ENCODE peak calls at places on chromosomes 3 and 15, in seven cellular contexts. W, S, O, M, Y, P and X are unnamed samples.
A peak's percentile ranks its signal among the peaks of the same experiment; 100 is the strongest.

GRCh38 chr3:183252973-183253363 is at the start of gene B3GNT5:
- DNase-seq in M (peak; percentile 83), O (peak; percentile 90), Y (peak; percentile 92), P (no peak), S (no peak), W (no peak), X (no peak)

GRCh38 chr3:170840291-170840859 is 29.6 kb downstream of the RPL22L1 start:
- DNase-seq in P (peak; percentile 61), Y (no peak), M (no peak), S (no peak), O (no peak), W (peak; percentile 32), X (no peak)

GRCh38 chr3:118781879-118782278 is 252.8 kb downstream of the IGSF11 start:
- DNase-seq in S (no peak), M (no peak), W (no peak), Y (no peak), P (no peak), O (no peak), X (no peak)

GRCh38 chr15:77013786-77014136 is 18.8 kb downstream of the PSTPIP1 start:
- DNase-seq in M (no peak), Y (no peak), S (no peak), W (no peak), O (no peak), P (no peak), X (no peak)

GRCh38 chr15:45205192-45205591 is 17.4 kb upstream of the SHF start:
- DNase-seq in M (peak; percentile 62), W (peak; percentile 14), Y (no peak), P (peak; percentile 73), O (no peak), S (no peak), X (peak; percentile 76)

GRCh38 chr3:87503901-87504498 is 227.6 kb upstream of the POU1F1 start:
- DNase-seq in S (no peak), W (peak; percentile 55), Y (no peak), P (peak; percentile 18), M (no peak), O (no peak), X (no peak)

GRCh38 chr15:36172970-36173369 is 406.5 kb upstream of the CDIN1 start:
- DNase-seq in Y (no peak), S (no peak), W (no peak), P (peak; percentile 38), O (no peak), M (no peak), X (no peak)

GRCh38 chr15:59532770-59533379 is 78.7 kb upstream of the GCNT3 start:
- DNase-seq in M (no peak), W (no peak), S (no peak), P (peak; percentile 49), Y (no peak), O (no peak), X (peak; percentile 36)

GRCh38 chr3:124928333-124929202 is 6.0 kb downstream of the MUC13 start:
- DNase-seq in W (peak; percentile 44), Y (no peak), S (no peak), M (peak; percentile 62), O (no peak), P (peak; percentile 82), X (peak; percentile 68)

GRCh38 chr3:5001135-5001534 is 21.9 kb downstream of the BHLHE40 start:
- DNase-seq in O (no peak), P (no peak), Y (no peak), S (no peak), M (no peak), W (no peak), X (no peak)

GRCh38 chr15:97600190-97600589 is 360.3 kb upstream of the ARRDC4 start:
- DNase-seq in O (no peak), P (no peak), W (no peak), M (no peak), Y (no peak), S (no peak), X (no peak)

GRCh38 chr3:99895706-99896441 is 78.2 kb downstream of the CMSS1 start:
- DNase-seq in O (no peak), Y (no peak), P (peak; percentile 90), M (no peak), S (no peak), W (peak; percentile 91), X (no peak)

GRCh38 chr15:41895491-41895890 is 1.6 kb upstream of the SPTBN5 start:
- DNase-seq in S (no peak), Y (no peak), W (no peak), P (no peak), O (no peak), M (no peak), X (no peak)

GRCh38 chr15:93495799-93496637 is 407.0 kb upstream of the RGMA start:
- DNase-seq in O (no peak), P (no peak), Y (no peak), W (no peak), M (no peak), S (no peak), X (no peak)

GRCh38 chr3:12316721-12317351 is 28.0 kb downstream of the PPARG start:
- DNase-seq in P (no peak), S (no peak), M (no peak), Y (no peak), W (no peak), O (no peak), X (no peak)

GRCh38 chr3:111324142-111324541 is 217.9 kb upstream of the CD96 start:
- DNase-seq in W (no peak), M (no peak), O (no peak), Y (no peak), S (no peak), P (no peak), X (no peak)

GRCh38 chr15:100252779-100253417 is 88.9 kb downstream of the ADAMTS17 start:
- DNase-seq in Y (no peak), O (no peak), P (peak; percentile 6), W (no peak), M (no peak), S (no peak), X (no peak)

GRCh38 chr3:11077466-11077865 is 76.8 kb upstream of the HRH1 start:
- DNase-seq in P (peak; percentile 61), M (no peak), S (no peak), Y (no peak), W (no peak), O (no peak), X (no peak)

GRCh38 chr3:32366638-32367368 is 24.9 kb upstream of the CMTM7 start:
- DNase-seq in W (peak; percentile 22), Y (no peak), O (no peak), P (peak; percentile 33), M (no peak), S (no peak), X (no peak)

GRCh38 chr3:165466856-165467255 is 270.7 kb upstream of the SLITRK3 start:
- DNase-seq in W (peak; percentile 60), O (no peak), S (no peak), Y (no peak), M (no peak), P (peak; percentile 33), X (no peak)

GRCh38 chr3:53730565-53730964 is 115.7 kb downstream of the CHDH start:
- DNase-seq in S (no peak), O (no peak), W (peak; percentile 26), M (no peak), Y (no peak), P (no peak), X (no peak)

GRCh38 chr15:83318861-83319415 is 34.5 kb upstream of the BNC1 start:
- DNase-seq in W (no peak), S (no peak), M (no peak), O (no peak), Y (no peak), P (no peak), X (no peak)

GRCh38 chr15:73756947-73757513 is 3.9 kb upstream of the INSYN1 start:
- DNase-seq in Y (no peak), S (no peak), M (no peak), W (no peak), O (no peak), P (no peak), X (no peak)

GRCh38 chr3:110414851-110415250 is 656.8 kb upstream of the NECTIN3 start:
- DNase-seq in P (peak; percentile 57), Y (no peak), S (no peak), O (no peak), W (peak; percentile 86), M (no peak), X (no peak)

GRCh38 chr3:99413504-99413903 is 224.9 kb upstream of the COL8A1 start:
- DNase-seq in S (no peak), M (no peak), P (peak; percentile 52), O (no peak), Y (no peak), W (peak; percentile 73), X (no peak)

DNA sequence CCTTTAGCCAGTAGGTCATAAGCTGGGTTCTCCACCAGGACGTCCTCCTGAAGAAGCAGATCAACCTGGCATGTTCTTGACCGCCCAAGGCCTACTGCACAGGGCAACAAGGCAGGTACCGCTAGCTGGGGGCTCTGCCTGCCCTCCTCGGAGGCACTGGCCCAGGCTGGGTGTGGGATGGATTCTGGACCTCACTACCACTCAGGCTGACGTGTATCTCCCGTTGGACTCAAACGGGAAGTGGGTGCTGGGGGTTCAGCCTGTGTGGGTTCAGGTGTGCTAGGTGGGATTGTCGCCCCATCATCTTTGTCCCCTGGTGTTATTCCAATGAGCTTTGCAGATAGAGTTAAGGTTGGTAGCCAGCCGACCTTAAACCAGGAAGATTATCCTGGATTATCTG is 95.0 kb upstream of the SNRPA1 start:
- DNase-seq in M (no peak), Y (peak; percentile 63), P (no peak), W (no peak), O (no peak), S (no peak), X (no peak)
- TF ChIP-seq CTCF in M (no peak), Y (no peak), P (no peak), W (no peak), O (no peak), S (no peak), X (no peak)

GRCh38 chr15:69303337-69304175 is 4.8 kb downstream of the PAQR5 start:
- DNase-seq in M (peak; percentile 12), S (no peak), P (peak; percentile 51), Y (peak; percentile 43), O (no peak), W (no peak), X (no peak)
- TF ChIP-seq CTCF in M (no peak), S (peak; percentile 8), P (no peak), Y (peak; percentile 15), O (peak; percentile 23), W (peak; percentile 8), X (no peak)

GRCh38 chr3:195446359-195446758 is 3.5 kb upstream of the ACAP2 start:
- DNase-seq in P (no peak), O (no peak), Y (no peak), S (no peak), W (no peak), M (no peak), X (no peak)
- TF ChIP-seq CTCF in P (no peak), O (no peak), Y (no peak), S (no peak), W (no peak), M (no peak), X (no peak)

GRCh38 chr15:67156834-67157233 is 91.4 kb downstream of the SMAD3 start:
- DNase-seq in S (no peak), P (no peak), W (no peak), Y (no peak), O (no peak), M (no peak), X (no peak)

GRCh38 chr15:67156426-67156825 is 91.0 kb downstream of the SMAD3 start:
- DNase-seq in O (no peak), W (no peak), Y (no peak), S (no peak), P (no peak), M (no peak), X (no peak)

GRCh38 chr15:67161412-67161811 is 93.0 kb downstream of the AAGAB start:
- DNase-seq in M (no peak), W (no peak), Y (no peak), P (no peak), O (no peak), S (no peak), X (no peak)

GRCh38 chr15:67158367-67158766 is 93.0 kb downstream of the SMAD3 start:
- DNase-seq in W (no peak), S (no peak), O (no peak), M (no peak), Y (no peak), P (no peak), X (no peak)

GRCh38 chr15:67157779-67158366 is 92.5 kb downstream of the SMAD3 start:
- DNase-seq in W (no peak), Y (no peak), S (no peak), M (no peak), O (no peak), P (no peak), X (no peak)
- TF ChIP-seq CTCF in W (no peak), Y (no peak), S (no peak), M (no peak), O (no peak), P (no peak), X (no peak)